ENCODE peak calls at places on chromosomes 12 and 14, in eight cellular contexts. N, O, P, K, X, B, D and U are unnamed samples. For H3K27me3, the result is how much of the 10 kb centered on the place peaks cover.

GRCh38 chr12:4824415-4824814 is 85.3 kb upstream of the KCNA1 start:
- DNase-seq in N (no peak), O (no peak), P (peak), K (no peak), X (no peak), B (no peak), D (no peak), U (no peak)

GRCh38 chr12:49646331-49646830 is 23.0 kb downstream of the PRPF40B start:
- DNase-seq in N (no peak), O (peak), P (no peak), K (no peak), X (no peak), B (no peak), D (no peak), U (no peak)

GRCh38 chr12:73421832-73422231 is 1115.8 kb upstream of the ATXN7L3B start:
- DNase-seq in N (no peak), O (no peak), P (peak), K (no peak), X (no peak), B (no peak), D (peak), U (no peak)

GRCh38 chr14:29217813-29218450 is 451.3 kb downstream of the FOXG1 start:
- DNase-seq in N (no peak), O (no peak), P (no peak), K (no peak), X (no peak), B (no peak), D (no peak), U (no peak)

GRCh38 chr12:4943067-4943937 is 33.6 kb downstream of the KCNA1 start:
- DNase-seq in N (no peak), O (no peak), P (no peak), K (no peak), X (no peak), B (no peak), D (peak), U (no peak)

GRCh38 chr12:10717410-10717809 is 5.7 kb downstream of the YBX3 start:
- DNase-seq in N (no peak), O (no peak), P (peak), K (no peak), X (peak), B (no peak), D (no peak), U (no peak)

GRCh38 chr14:69480136-69480535 is 4.4 kb upstream of the PLEKHD1 start:
- DNase-seq in N (no peak), O (no peak), P (no peak), K (no peak), X (no peak), B (no peak), D (no peak), U (no peak)

GRCh38 chr12:94171595-94171930 is 23.2 kb downstream of the PLXNC1 start:
- DNase-seq in N (no peak), O (no peak), P (peak), K (no peak), X (no peak), B (no peak), D (no peak), U (no peak)

GRCh38 chr12:25352078-25352918 is 101.6 kb upstream of the KRAS start:
- DNase-seq in N (no peak), O (no peak), P (no peak), K (no peak), X (no peak), B (no peak), D (peak), U (no peak)

GRCh38 chr14:43161477-43161876 is 1345.6 kb downstream of the FSCB start:
- DNase-seq in N (no peak), O (no peak), P (no peak), K (no peak), X (no peak), B (no peak), D (no peak), U (no peak)

GRCh38 chr12:98416845-98417244 is 98.5 kb upstream of the TMPO start:
- DNase-seq in N (no peak), O (no peak), P (peak), K (no peak), X (peak), B (no peak), D (no peak), U (no peak)

GRCh38 chr14:24741871-24742270 is 107.9 kb upstream of the GZMB start:
- DNase-seq in N (no peak), O (no peak), P (peak), K (no peak), X (no peak), B (no peak), D (no peak), U (no peak)

GRCh38 chr14:100592461-100592871 is 5.2 kb upstream of the BEGAIN start:
- DNase-seq in N (no peak), O (no peak), P (no peak), K (no peak), X (no peak), B (no peak), D (no peak), U (peak)

GRCh38 chr14:100881211-100882025 is 22.1 kb downstream of the RTL1 start:
- DNase-seq in N (no peak), O (no peak), P (no peak), K (no peak), X (no peak), B (no peak), D (no peak), U (peak)

GRCh38 chr12:46770501-46771183 is 55.2 kb downstream of the SLC38A4 start:
- DNase-seq in N (peak), O (no peak), P (no peak), K (peak), X (peak), B (no peak), D (no peak), U (no peak)

GRCh38 chr12:58728397-58728796 is 191.9 kb downstream of the LRIG3 start:
- DNase-seq in N (no peak), O (no peak), P (peak), K (no peak), X (no peak), B (no peak), D (no peak), U (no peak)

GRCh38 chr14:55129428-55130193 is 559 bp downstream of the LGALS3 start:
- DNase-seq in N (no peak), O (peak), P (peak), K (peak), X (peak), B (peak), D (peak), U (peak)

GRCh38 chr14:106586098-106586704 is 1059.8 kb downstream of the TMEM121 start:
- DNase-seq in N (no peak), O (no peak), P (no peak), K (no peak), X (peak), B (peak), D (peak), U (no peak)

GRCh38 chr12:15837141-15837781 is 44.9 kb upstream of the STRAP start:
- DNase-seq in N (no peak), O (no peak), P (no peak), K (peak), X (no peak), B (no peak), D (no peak), U (no peak)

GRCh38 chr12:2354151-2354991 is 301.6 kb downstream of the CACNA1C start:
- DNase-seq in N (peak), O (peak), P (no peak), K (no peak), X (no peak), B (no peak), D (peak), U (no peak)

GRCh38 chr12:132373967-132374820 is 44.8 kb upstream of the GALNT9 start:
- DNase-seq in N (peak), O (no peak), P (no peak), K (no peak), X (no peak), B (no peak), D (no peak), U (peak)

GRCh38 chr12:132377147-132377546 is 47.8 kb upstream of the GALNT9 start:
- DNase-seq in N (no peak), O (no peak), P (no peak), K (no peak), X (no peak), B (no peak), D (no peak), U (no peak)

GRCh38 chr12:132376464-132376830 is 47.1 kb upstream of the GALNT9 start:
- DNase-seq in N (no peak), O (no peak), P (no peak), K (no peak), X (no peak), B (no peak), D (no peak), U (peak)

GRCh38 chr12:132374821-132375445 is 45.5 kb upstream of the GALNT9 start:
- DNase-seq in N (no peak), O (no peak), P (no peak), K (no peak), X (no peak), B (no peak), D (no peak), U (peak)

GRCh38 chr12:132375747-132376463 is 46.5 kb upstream of the GALNT9 start:
- DNase-seq in N (no peak), O (no peak), P (no peak), K (no peak), X (no peak), B (no peak), D (no peak), U (peak)
- H3K27me3 ChIP-seq in N (under half), O (under half), P (under half), K (half or more), X (under half), B (under half), D (under half), U (under half)

GRCh38 chr14:92252291-92252690 is 70.7 kb upstream of the SLC24A4 start:
- DNase-seq in N (no peak), O (no peak), P (no peak), K (no peak), X (no peak), B (no peak), D (no peak), U (no peak)

GRCh38 chr14:92258934-92259333 is 64.0 kb upstream of the SLC24A4 start:
- DNase-seq in N (no peak), O (no peak), P (no peak), K (no peak), X (no peak), B (no peak), D (no peak), U (no peak)

GRCh38 chr14:92254786-92255185 is 68.2 kb upstream of the SLC24A4 start:
- DNase-seq in N (peak), O (peak), P (no peak), K (peak), X (peak), B (no peak), D (no peak), U (peak)

GRCh38 chr14:92248638-92249037 is 74.3 kb upstream of the SLC24A4 start:
- DNase-seq in N (no peak), O (no peak), P (no peak), K (no peak), X (no peak), B (no peak), D (no peak), U (no peak)

GRCh38 chr14:92253381-92253894 is 69.5 kb upstream of the SLC24A4 start:
- DNase-seq in N (no peak), O (peak), P (no peak), K (no peak), X (peak), B (no peak), D (no peak), U (no peak)
- H3K27me3 ChIP-seq in N (under half), O (under half), P (under half), K (half or more), X (under half), B (under half), D (under half), U (under half)

DNA sequence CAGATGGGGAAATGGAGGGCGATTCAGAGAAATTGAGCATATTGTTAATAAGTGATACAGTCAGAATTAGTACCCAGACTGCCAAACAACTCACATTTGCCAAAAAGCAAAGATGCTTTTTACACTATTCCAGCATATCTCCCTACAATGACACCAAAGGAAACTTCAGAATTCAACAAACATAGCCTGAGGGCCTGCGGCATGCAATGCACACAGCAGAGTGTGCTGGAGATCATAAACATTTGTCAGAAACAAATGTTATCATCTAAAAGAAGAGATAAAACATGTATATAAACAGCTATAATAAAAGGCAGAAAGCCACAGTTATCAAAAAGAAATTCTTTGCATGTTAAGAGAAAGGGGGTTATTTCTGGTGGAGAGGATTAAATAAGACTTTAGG is 20.1 kb upstream of the GARIN6 start:
- DNase-seq in N (no peak), O (no peak), P (no peak), K (no peak), X (no peak), B (no peak), D (no peak), U (no peak)
- H3K27me3 ChIP-seq in N (under half), O (under half), P (under half), K (under half), X (under half), B (under half), D (under half), U (under half)

DNA sequence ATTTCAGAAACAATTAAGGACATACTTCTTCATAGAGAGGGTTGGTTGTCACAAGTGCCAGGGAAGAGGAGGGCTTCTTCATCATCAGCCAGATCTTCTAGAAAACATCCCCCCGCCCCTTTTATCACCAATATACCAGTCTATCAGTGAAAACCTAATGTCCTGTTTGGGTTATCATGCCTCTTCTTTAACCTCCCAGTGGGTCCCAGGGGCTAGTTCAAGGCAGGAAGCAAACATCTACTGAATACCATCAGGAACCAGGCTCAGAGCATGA is 13.3 kb upstream of the KRT86 start:
- DNase-seq in N (no peak), O (no peak), P (no peak), K (no peak), X (no peak), B (no peak), D (no peak), U (no peak)
- H3K27me3 ChIP-seq in N (under half), O (under half), P (under half), K (half or more), X (under half), B (under half), D (under half), U (under half)

DNA sequence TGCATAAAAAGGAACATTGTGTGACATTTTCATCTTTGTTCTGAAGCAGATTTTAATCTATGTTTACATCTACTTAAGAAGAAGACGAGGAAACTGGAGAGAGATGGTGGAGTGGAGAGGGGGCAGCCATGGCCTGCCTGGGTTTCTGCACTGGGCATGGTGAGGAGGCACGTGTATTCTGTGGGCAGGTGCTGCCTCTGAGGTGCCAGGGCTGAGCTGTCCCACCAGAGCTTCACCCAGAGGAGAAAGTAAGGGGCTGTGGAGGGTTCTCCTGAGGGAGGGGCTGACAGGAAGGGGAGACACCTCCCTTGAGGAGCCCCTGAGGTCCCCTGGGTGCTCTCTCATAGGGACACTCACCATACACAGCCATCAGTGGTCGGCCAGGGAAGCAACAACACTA is 372.4 kb upstream of the OR4E1 start:
- DNase-seq in N (no peak), O (peak), P (no peak), K (no peak), X (no peak), B (no peak), D (no peak), U (no peak)
- H3K27me3 ChIP-seq in N (under half), O (under half), P (under half), K (under half), X (under half), B (under half), D (under half), U (under half)

GRCh38 chr12:84805474-84805858 is 107.1 kb downstream of the SLC6A15 start:
- DNase-seq in N (peak), O (no peak), P (no peak), K (no peak), X (peak), B (no peak), D (no peak), U (no peak)
- H3K27me3 ChIP-seq in N (under half), O (under half), P (under half), K (under half), X (half or more), B (under half), D (under half), U (under half)

DNA sequence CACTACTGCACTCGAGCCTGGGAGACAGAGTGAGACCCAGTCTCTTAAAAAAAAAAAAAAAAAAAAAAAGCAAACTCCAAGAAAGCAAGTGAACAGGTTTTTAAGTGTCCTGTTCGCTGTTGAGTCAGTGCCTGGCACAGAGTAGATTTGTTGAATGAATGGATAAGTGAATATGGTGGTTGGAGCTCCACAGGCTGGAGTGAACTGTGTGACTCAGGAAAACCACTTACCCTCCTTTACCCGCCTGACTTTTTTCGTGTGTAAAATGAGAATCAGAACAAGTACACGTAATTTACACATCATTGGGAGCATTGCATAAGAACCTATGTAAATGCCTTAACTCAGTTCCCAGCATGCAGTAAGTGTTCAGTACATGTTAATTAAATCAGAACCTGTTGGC is 24.0 kb upstream of the ESRRB start:
- DNase-seq in N (no peak), O (no peak), P (peak), K (no peak), X (no peak), B (no peak), D (no peak), U (no peak)
- H3K27me3 ChIP-seq in N (under half), O (under half), P (under half), K (under half), X (under half), B (under half), D (under half), U (under half)

DNA sequence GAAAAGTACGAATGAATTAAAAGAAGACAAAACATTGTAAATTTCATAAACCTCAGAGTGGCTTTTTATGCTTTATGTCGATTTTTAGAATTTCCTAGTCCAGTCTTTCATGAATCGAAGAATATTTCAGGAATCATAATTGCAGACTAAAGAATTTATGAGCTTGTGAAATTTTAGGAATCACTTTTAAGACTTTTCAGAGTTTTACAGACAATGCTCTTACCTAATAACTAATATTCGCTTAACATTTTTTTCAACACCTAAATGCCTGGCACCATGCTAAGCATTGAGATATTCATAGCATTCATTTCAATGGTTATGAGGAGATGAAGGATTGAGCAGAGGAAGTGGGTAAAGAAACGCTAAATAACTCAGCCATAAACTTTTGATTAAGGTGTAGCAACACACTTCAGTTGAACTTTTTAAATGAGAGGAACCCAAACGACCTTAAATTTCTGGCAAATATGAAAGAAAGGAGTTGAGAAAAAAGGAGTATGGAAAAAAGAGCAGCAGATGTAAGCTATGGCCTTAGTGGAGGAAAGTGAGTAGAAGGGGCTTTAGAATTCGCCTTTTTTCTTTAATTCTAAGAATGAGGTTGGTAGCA is 739 bp upstream of the USP44 start:
- DNase-seq in N (no peak), O (no peak), P (no peak), K (no peak), X (no peak), B (no peak), D (no peak), U (no peak)
- H3K27me3 ChIP-seq in N (under half), O (under half), P (under half), K (under half), X (under half), B (under half), D (under half), U (under half)

GRCh38 chr12:113120670-113121370 is 14.7 kb downstream of the RASAL1 start:
- DNase-seq in N (no peak), O (peak), P (no peak), K (no peak), X (peak), B (no peak), D (no peak), U (peak)

GRCh38 chr12:113115455-113116126 is 20.0 kb downstream of the RASAL1 start:
- DNase-seq in N (no peak), O (no peak), P (no peak), K (no peak), X (no peak), B (no peak), D (no peak), U (no peak)

GRCh38 chr12:113119980-113120669 is 15.4 kb downstream of the RASAL1 start:
- DNase-seq in N (no peak), O (no peak), P (no peak), K (no peak), X (peak), B (no peak), D (no peak), U (no peak)

GRCh38 chr12:113116875-113117274 is 18.7 kb downstream of the RASAL1 start:
- DNase-seq in N (no peak), O (no peak), P (no peak), K (no peak), X (no peak), B (no peak), D (no peak), U (no peak)

GRCh38 chr12:113118142-113118541 is 17.4 kb downstream of the RASAL1 start:
- DNase-seq in N (no peak), O (no peak), P (no peak), K (no peak), X (no peak), B (no peak), D (no peak), U (no peak)
- H3K27me3 ChIP-seq in N (under half), O (under half), P (under half), K (under half), X (under half), B (under half), D (under half), U (under half)